ENCODE peak calls at places on chromosomes 3 and 15, in seven cellular contexts. M, E, B, J, Y, T and O are unnamed samples.

GRCh38 chr3:160886421-160886820 is 130.4 kb downstream of the PPM1L start:
- DNase-seq in J (no peak), E (no peak), T (no peak), Y (no peak), B (no peak), M (no peak), O (no peak)

GRCh38 chr3:111749171-111750170 is 109.6 kb upstream of the PHLDB2 start:
- DNase-seq in T (no peak), B (no peak), J (no peak), E (no peak), M (no peak), Y (peak), O (no peak)

GRCh38 chr3:66406186-66406585 is 94.6 kb downstream of the LRIG1 start:
- DNase-seq in M (no peak), J (no peak), B (no peak), Y (no peak), E (no peak), T (no peak), O (no peak)

GRCh38 chr3:152524198-152525140 is 255.7 kb downstream of the MBNL1 start:
- DNase-seq in E (peak), Y (peak), T (no peak), J (no peak), M (peak), B (peak), O (peak)

GRCh38 chr3:84738101-84738500 is 220.7 kb upstream of the CADM2 start:
- DNase-seq in M (no peak), B (no peak), T (no peak), E (no peak), J (no peak), Y (no peak), O (no peak)

GRCh38 chr3:111882194-111882593 is 23.1 kb downstream of the PHLDB2 start:
- DNase-seq in M (no peak), T (no peak), Y (no peak), B (no peak), E (no peak), J (no peak), O (no peak)

GRCh38 chr3:186953011-186953487 is 22.7 kb downstream of the ST6GAL1 start:
- DNase-seq in Y (peak), B (no peak), E (no peak), T (no peak), M (peak), J (no peak), O (no peak)

GRCh38 chr3:130354430-130354829 is 9.0 kb downstream of the COL6A5 start:
- DNase-seq in M (peak), J (no peak), T (no peak), B (no peak), E (peak), Y (no peak), O (peak)

GRCh38 chr15:52069559-52069958 is 43.0 kb downstream of the BCL2L10 start:
- DNase-seq in J (no peak), M (no peak), B (peak), T (no peak), Y (no peak), E (no peak), O (no peak)

GRCh38 chr3:106850429-106850828 is 526.8 kb upstream of the CCDC54 start:
- DNase-seq in J (no peak), E (no peak), B (no peak), M (peak), Y (no peak), T (no peak), O (no peak)

GRCh38 chr15:57758556-57758955 is 52.0 kb downstream of the POLR2M start:
- DNase-seq in Y (no peak), J (no peak), M (no peak), T (no peak), B (no peak), E (no peak), O (no peak)

GRCh38 chr3:49813497-49814174 is at the start of gene UBA7:
- DNase-seq in M (peak), B (peak), Y (no peak), J (no peak), T (no peak), E (peak), O (no peak)

GRCh38 chr3:123735456-123735855 is 148.7 kb downstream of the MYLK start:
- DNase-seq in M (no peak), J (no peak), T (no peak), E (no peak), B (no peak), Y (no peak), O (no peak)

GRCh38 chr3:175193815-175194518 is 334.8 kb downstream of the NAALADL2 start:
- DNase-seq in Y (no peak), J (no peak), T (no peak), B (no peak), E (no peak), M (peak), O (no peak)

GRCh38 chr3:56929809-56930615 is 128.3 kb upstream of the ARHGEF3 start:
- DNase-seq in J (no peak), Y (no peak), E (no peak), B (no peak), T (no peak), M (peak), O (no peak)

GRCh38 chr15:82936966-82937647 is 15.4 kb downstream of the HOMER2 start:
- DNase-seq in T (no peak), B (no peak), J (no peak), E (no peak), Y (no peak), M (peak), O (no peak)

GRCh38 chr15:98754283-98755022 is 106.1 kb downstream of the IGF1R start:
- DNase-seq in B (no peak), M (peak), Y (peak), J (no peak), T (no peak), E (peak), O (no peak)

GRCh38 chr15:101499863-101500713 is 10.6 kb upstream of the PCSK6 start:
- DNase-seq in T (no peak), B (no peak), Y (no peak), J (peak), M (peak), E (peak), O (peak)

GRCh38 chr15:31740203-31740602 is 290.1 kb upstream of the CHRNA7 start:
- DNase-seq in M (no peak), E (no peak), T (no peak), J (peak), Y (peak), B (no peak), O (no peak)

GRCh38 chr15:40096094-40096876 is 12.4 kb downstream of the BMF start:
- DNase-seq in B (no peak), E (no peak), M (no peak), J (no peak), T (no peak), Y (no peak), O (no peak)

GRCh38 chr3:194023501-194024280 is 112.3 kb upstream of the HES1 start:
- DNase-seq in M (no peak), B (no peak), Y (peak), J (peak), E (peak), T (no peak), O (no peak)

GRCh38 chr15:48084759-48085420 is 35.9 kb upstream of the SLC24A5 start:
- DNase-seq in J (no peak), T (no peak), M (peak), Y (peak), B (peak), E (peak), O (no peak)

GRCh38 chr3:119297169-119297568 is 3.0 kb downstream of the ARHGAP31 start:
- DNase-seq in B (no peak), J (no peak), M (peak), T (no peak), E (no peak), Y (no peak), O (no peak)

GRCh38 chr15:43382310-43382709 is 11.4 kb downstream of the TUBGCP4 start:
- DNase-seq in J (no peak), Y (no peak), E (no peak), B (no peak), T (no peak), M (no peak), O (no peak)

GRCh38 chr15:79635149-79635771 is 203.1 kb downstream of the MINAR1 start:
- DNase-seq in M (no peak), J (no peak), T (no peak), E (no peak), B (no peak), Y (peak), O (no peak)

GRCh38 chr15:57364282-57365007 is 11.9 kb upstream of the CGNL1 start:
- DNase-seq in M (no peak), T (no peak), E (no peak), J (no peak), Y (peak), B (no peak), O (no peak)

GRCh38 chr3:183306798-183307671 is 54.0 kb downstream of the B3GNT5 start:
- DNase-seq in M (peak), E (peak), B (peak), J (no peak), Y (no peak), T (peak), O (peak)

GRCh38 chr15:73009306-73010091 is 42.8 kb upstream of the NEO1 start:
- DNase-seq in Y (no peak), T (no peak), J (no peak), E (no peak), B (no peak), M (peak), O (no peak)

GRCh38 chr15:70867911-70868467 is 14.0 kb upstream of the LARP6 start:
- DNase-seq in T (no peak), M (peak), J (no peak), Y (no peak), B (no peak), E (no peak), O (no peak)

GRCh38 chr15:50764331-50765201 is 940 bp downstream of the SPPL2A start:
- DNase-seq in E (no peak), M (peak), J (no peak), B (no peak), Y (no peak), T (no peak), O (no peak)

GRCh38 chr3:23953523-23953922 is 8.4 kb downstream of the NR1D2 start:
- DNase-seq in J (no peak), E (no peak), B (no peak), T (no peak), M (no peak), Y (no peak), O (no peak)

GRCh38 chr3:177827517-177828249 is 630.4 kb upstream of the TBL1XR1 start:
- DNase-seq in E (peak), M (peak), T (no peak), J (no peak), Y (peak), B (no peak), O (no peak)

GRCh38 chr3:60826511-60826910 is 424.7 kb downstream of the FHIT start:
- DNase-seq in J (no peak), E (no peak), Y (no peak), T (no peak), M (no peak), B (no peak), O (no peak)

GRCh38 chr15:77659350-77660321 is 26.9 kb upstream of the LINGO1 start:
- DNase-seq in J (peak), B (peak), E (peak), Y (peak), M (peak), T (no peak), O (peak)

GRCh38 chr3:175951047-175951694 is 1092.0 kb downstream of the NAALADL2 start:
- DNase-seq in E (no peak), Y (no peak), B (no peak), M (peak), T (no peak), J (no peak), O (no peak)

GRCh38 chr3:123757281-123757940 is 126.7 kb downstream of the MYLK start:
- DNase-seq in B (no peak), T (no peak), M (peak), Y (peak), E (peak), J (peak), O (peak)

GRCh38 chr3:159169828-159170227 is 368.0 kb downstream of the MFSD1 start:
- DNase-seq in J (no peak), M (peak), Y (no peak), B (peak), E (peak), T (no peak), O (no peak)

GRCh38 chr3:94032187-94032586 is 3.8 kb upstream of the STX19 start:
- DNase-seq in Y (no peak), E (no peak), J (no peak), M (peak), T (no peak), B (no peak), O (no peak)